ENCODE peak calls at places on chromosomes 4 and X, in five cellular contexts. One of them, this sample, is unnamed.

GRCh38 chr4:110959041-110959643 is 336.3 kb upstream of the PITX2 start:
- DNase-seq in fibroblast of lung: peak; percentile 54
- DNase-seq in NK-92 treated with Interleukin-12 subunit alpha and Interleukin-12 subunit beta, amount 100 ng/mL, for 24 hours: no peak
- DNase-seq in RPMI8226: no peak
- DNase-seq in activated effector memory CD4-positive, alpha-beta T cell treated with Interleukin-2 at 50 U/mL for 16 hours: no peak
- DNase-seq in this sample: no peak

GRCh38 chr4:86717651-86718050 is 123.5 kb downstream of the PTPN13 start:
- DNase-seq in activated effector memory CD4-positive, alpha-beta T cell treated with Interleukin-2 at 50 U/mL for 16 hours: no peak
- DNase-seq in RPMI8226: no peak
- DNase-seq in fibroblast of lung: no peak
- DNase-seq in NK-92 treated with Interleukin-12 subunit alpha and Interleukin-12 subunit beta, amount 100 ng/mL, for 24 hours: no peak
- DNase-seq in this sample: no peak

GRCh38 chr4:38889143-38889542 is 21.5 kb downstream of the FAM114A1 start:
- DNase-seq in activated effector memory CD4-positive, alpha-beta T cell treated with Interleukin-2 at 50 U/mL for 16 hours: no peak
- DNase-seq in RPMI8226: no peak
- DNase-seq in fibroblast of lung: peak; percentile 76
- DNase-seq in NK-92 treated with Interleukin-12 subunit alpha and Interleukin-12 subunit beta, amount 100 ng/mL, for 24 hours: no peak
- DNase-seq in this sample: no peak

GRCh38 chrX:154317391-154318000 is 21.9 kb downstream of the TKTL1 start:
- DNase-seq in fibroblast of lung: peak; percentile 29
- DNase-seq in NK-92 treated with Interleukin-12 subunit alpha and Interleukin-12 subunit beta, amount 100 ng/mL, for 24 hours: no peak
- DNase-seq in activated effector memory CD4-positive, alpha-beta T cell treated with Interleukin-2 at 50 U/mL for 16 hours: no peak
- DNase-seq in RPMI8226: peak; percentile 27
- DNase-seq in this sample: no peak

GRCh38 chr4:176302283-176303275 is 17.2 kb upstream of the SPCS3 start:
- DNase-seq in fibroblast of lung: peak; percentile 83
- DNase-seq in RPMI8226: no peak
- DNase-seq in NK-92 treated with Interleukin-12 subunit alpha and Interleukin-12 subunit beta, amount 100 ng/mL, for 24 hours: no peak
- DNase-seq in activated effector memory CD4-positive, alpha-beta T cell treated with Interleukin-2 at 50 U/mL for 16 hours: no peak
- DNase-seq in this sample: no peak

GRCh38 chrX:55778322-55778721 is 60.8 kb downstream of the RRAGB start:
- DNase-seq in fibroblast of lung: no peak
- DNase-seq in activated effector memory CD4-positive, alpha-beta T cell treated with Interleukin-2 at 50 U/mL for 16 hours: no peak
- DNase-seq in NK-92 treated with Interleukin-12 subunit alpha and Interleukin-12 subunit beta, amount 100 ng/mL, for 24 hours: no peak
- DNase-seq in RPMI8226: no peak
- DNase-seq in this sample: no peak

GRCh38 chr4:43330288-43330687 is 437.8 kb downstream of the GRXCR1 start:
- DNase-seq in fibroblast of lung: peak; percentile 74
- DNase-seq in activated effector memory CD4-positive, alpha-beta T cell treated with Interleukin-2 at 50 U/mL for 16 hours: no peak
- DNase-seq in NK-92 treated with Interleukin-12 subunit alpha and Interleukin-12 subunit beta, amount 100 ng/mL, for 24 hours: no peak
- DNase-seq in RPMI8226: no peak
- DNase-seq in this sample: no peak

GRCh38 chr4:33837043-33837442 is 2407.3 kb downstream of the ARAP2 start:
- DNase-seq in fibroblast of lung: peak; percentile 79
- DNase-seq in RPMI8226: no peak
- DNase-seq in NK-92 treated with Interleukin-12 subunit alpha and Interleukin-12 subunit beta, amount 100 ng/mL, for 24 hours: no peak
- DNase-seq in activated effector memory CD4-positive, alpha-beta T cell treated with Interleukin-2 at 50 U/mL for 16 hours: no peak
- DNase-seq in this sample: no peak

GRCh38 chr4:142615324-142615665 is 230.8 kb downstream of the INPP4B start:
- DNase-seq in NK-92 treated with Interleukin-12 subunit alpha and Interleukin-12 subunit beta, amount 100 ng/mL, for 24 hours: no peak
- DNase-seq in fibroblast of lung: peak; percentile 36
- DNase-seq in RPMI8226: no peak
- DNase-seq in activated effector memory CD4-positive, alpha-beta T cell treated with Interleukin-2 at 50 U/mL for 16 hours: no peak
- DNase-seq in this sample: no peak

GRCh38 chr4:159235779-159236368 is 133.0 kb downstream of the RAPGEF2 start:
- DNase-seq in fibroblast of lung: no peak
- DNase-seq in NK-92 treated with Interleukin-12 subunit alpha and Interleukin-12 subunit beta, amount 100 ng/mL, for 24 hours: no peak
- DNase-seq in RPMI8226: no peak
- DNase-seq in activated effector memory CD4-positive, alpha-beta T cell treated with Interleukin-2 at 50 U/mL for 16 hours: no peak
- DNase-seq in this sample: no peak

GRCh38 chr4:36241771-36242170 is 2.5 kb downstream of the ARAP2 start:
- DNase-seq in NK-92 treated with Interleukin-12 subunit alpha and Interleukin-12 subunit beta, amount 100 ng/mL, for 24 hours: no peak
- DNase-seq in fibroblast of lung: peak; percentile 1
- DNase-seq in RPMI8226: peak; percentile 44
- DNase-seq in activated effector memory CD4-positive, alpha-beta T cell treated with Interleukin-2 at 50 U/mL for 16 hours: no peak
- DNase-seq in this sample: no peak

GRCh38 chr4:153290134-153290533 is 54.4 kb upstream of the MND1 start:
- DNase-seq in NK-92 treated with Interleukin-12 subunit alpha and Interleukin-12 subunit beta, amount 100 ng/mL, for 24 hours: no peak
- DNase-seq in activated effector memory CD4-positive, alpha-beta T cell treated with Interleukin-2 at 50 U/mL for 16 hours: no peak
- DNase-seq in fibroblast of lung: no peak
- DNase-seq in RPMI8226: no peak
- DNase-seq in this sample: no peak

GRCh38 chrX:65707153-65707552 is 39.7 kb downstream of the MSN start:
- DNase-seq in NK-92 treated with Interleukin-12 subunit alpha and Interleukin-12 subunit beta, amount 100 ng/mL, for 24 hours: no peak
- DNase-seq in fibroblast of lung: no peak
- DNase-seq in activated effector memory CD4-positive, alpha-beta T cell treated with Interleukin-2 at 50 U/mL for 16 hours: no peak
- DNase-seq in RPMI8226: no peak
- DNase-seq in this sample: no peak

GRCh38 chr4:136369073-136369472 is 1163.2 kb downstream of the PCDH18 start:
- DNase-seq in fibroblast of lung: peak; percentile 16
- DNase-seq in RPMI8226: no peak
- DNase-seq in NK-92 treated with Interleukin-12 subunit alpha and Interleukin-12 subunit beta, amount 100 ng/mL, for 24 hours: no peak
- DNase-seq in activated effector memory CD4-positive, alpha-beta T cell treated with Interleukin-2 at 50 U/mL for 16 hours: no peak
- DNase-seq in this sample: no peak

GRCh38 chrX:6226646-6227444 is 1.8 kb downstream of the NLGN4X start:
- DNase-seq in activated effector memory CD4-positive, alpha-beta T cell treated with Interleukin-2 at 50 U/mL for 16 hours: no peak
- DNase-seq in RPMI8226: no peak
- DNase-seq in fibroblast of lung: no peak
- DNase-seq in NK-92 treated with Interleukin-12 subunit alpha and Interleukin-12 subunit beta, amount 100 ng/mL, for 24 hours: no peak
- DNase-seq in this sample: no peak

GRCh38 chrX:46642145-46642544 is 68.6 kb downstream of the CHST7 start:
- DNase-seq in activated effector memory CD4-positive, alpha-beta T cell treated with Interleukin-2 at 50 U/mL for 16 hours: no peak
- DNase-seq in NK-92 treated with Interleukin-12 subunit alpha and Interleukin-12 subunit beta, amount 100 ng/mL, for 24 hours: no peak
- DNase-seq in fibroblast of lung: peak; percentile 62
- DNase-seq in RPMI8226: peak; percentile 65
- DNase-seq in this sample: peak; percentile 5

GRCh38 chr4:139815646-139816601 is 150.3 kb downstream of the MGST2 start:
- DNase-seq in fibroblast of lung: peak; percentile 83
- DNase-seq in activated effector memory CD4-positive, alpha-beta T cell treated with Interleukin-2 at 50 U/mL for 16 hours: no peak
- DNase-seq in RPMI8226: no peak
- DNase-seq in NK-92 treated with Interleukin-12 subunit alpha and Interleukin-12 subunit beta, amount 100 ng/mL, for 24 hours: peak; percentile 67
- DNase-seq in this sample: peak; percentile 27

GRCh38 chrX:112058255-112058654 is 24.3 kb downstream of the TRPC5 start:
- DNase-seq in fibroblast of lung: no peak
- DNase-seq in activated effector memory CD4-positive, alpha-beta T cell treated with Interleukin-2 at 50 U/mL for 16 hours: no peak
- DNase-seq in NK-92 treated with Interleukin-12 subunit alpha and Interleukin-12 subunit beta, amount 100 ng/mL, for 24 hours: no peak
- DNase-seq in RPMI8226: no peak
- DNase-seq in this sample: no peak

GRCh38 chr4:40822781-40823180 is 73.0 kb downstream of the NSUN7 start:
- DNase-seq in RPMI8226: no peak
- DNase-seq in activated effector memory CD4-positive, alpha-beta T cell treated with Interleukin-2 at 50 U/mL for 16 hours: no peak
- DNase-seq in fibroblast of lung: no peak
- DNase-seq in NK-92 treated with Interleukin-12 subunit alpha and Interleukin-12 subunit beta, amount 100 ng/mL, for 24 hours: no peak
- DNase-seq in this sample: no peak

GRCh38 chrX:140563893-140564292 is 59.0 kb upstream of the SOX3 start:
- DNase-seq in NK-92 treated with Interleukin-12 subunit alpha and Interleukin-12 subunit beta, amount 100 ng/mL, for 24 hours: no peak
- DNase-seq in fibroblast of lung: no peak
- DNase-seq in activated effector memory CD4-positive, alpha-beta T cell treated with Interleukin-2 at 50 U/mL for 16 hours: no peak
- DNase-seq in RPMI8226: no peak
- DNase-seq in this sample: no peak

GRCh38 chr4:8728536-8729407 is 136.2 kb downstream of the CPZ start:
- DNase-seq in RPMI8226: no peak
- DNase-seq in fibroblast of lung: no peak
- DNase-seq in activated effector memory CD4-positive, alpha-beta T cell treated with Interleukin-2 at 50 U/mL for 16 hours: no peak
- DNase-seq in NK-92 treated with Interleukin-12 subunit alpha and Interleukin-12 subunit beta, amount 100 ng/mL, for 24 hours: no peak
- DNase-seq in this sample: no peak

GRCh38 chr4:70651864-70652506 is 14.3 kb downstream of the JCHAIN start:
- DNase-seq in activated effector memory CD4-positive, alpha-beta T cell treated with Interleukin-2 at 50 U/mL for 16 hours: no peak
- DNase-seq in fibroblast of lung: peak; percentile 66
- DNase-seq in NK-92 treated with Interleukin-12 subunit alpha and Interleukin-12 subunit beta, amount 100 ng/mL, for 24 hours: no peak
- DNase-seq in RPMI8226: peak; percentile 27
- DNase-seq in this sample: no peak

GRCh38 chr4:56876264-56876663 is 31.4 kb upstream of the REST start:
- DNase-seq in fibroblast of lung: no peak
- DNase-seq in NK-92 treated with Interleukin-12 subunit alpha and Interleukin-12 subunit beta, amount 100 ng/mL, for 24 hours: no peak
- DNase-seq in activated effector memory CD4-positive, alpha-beta T cell treated with Interleukin-2 at 50 U/mL for 16 hours: no peak
- DNase-seq in RPMI8226: no peak
- DNase-seq in this sample: no peak

GRCh38 chrX:95628796-95629195 is 1055.8 kb upstream of the DIAPH2 start:
- DNase-seq in RPMI8226: no peak
- DNase-seq in fibroblast of lung: no peak
- DNase-seq in NK-92 treated with Interleukin-12 subunit alpha and Interleukin-12 subunit beta, amount 100 ng/mL, for 24 hours: no peak
- DNase-seq in activated effector memory CD4-positive, alpha-beta T cell treated with Interleukin-2 at 50 U/mL for 16 hours: no peak
- DNase-seq in this sample: no peak

GRCh38 chrX:138856881-138857280 is 145.4 kb upstream of the FGF13 start:
- DNase-seq in activated effector memory CD4-positive, alpha-beta T cell treated with Interleukin-2 at 50 U/mL for 16 hours: no peak
- DNase-seq in fibroblast of lung: no peak
- DNase-seq in RPMI8226: no peak
- DNase-seq in NK-92 treated with Interleukin-12 subunit alpha and Interleukin-12 subunit beta, amount 100 ng/mL, for 24 hours: no peak
- DNase-seq in this sample: no peak